ENCODE peak calls at places on chromosomes 3 and 15, in four cellular contexts. O, T, R and P are unnamed samples.

GRCh38 chr15:72200395-72201237 is 3.0 kb upstream of the GRAMD2A start:
- DNase-seq in O (no peak), R (no peak), T (no peak), P (no peak)

GRCh38 chr3:71050133-71050520 is 533.4 kb downstream of the FOXP1 start:
- DNase-seq in O (no peak), R (no peak), T (no peak), P (no peak)

GRCh38 chr3:175445741-175446140 is 586.6 kb downstream of the NAALADL2 start:
- DNase-seq in R (no peak), T (no peak), O (no peak), P (no peak)

GRCh38 chr3:143016321-143016972 is 15.1 kb downstream of the U2SURP start:
- DNase-seq in R (no peak), T (no peak), O (peak), P (no peak)

GRCh38 chr3:73783811-73784210 is 159.1 kb upstream of the PDZRN3 start:
- DNase-seq in R (no peak), O (no peak), T (no peak), P (no peak)

GRCh38 chr15:44029940-44030568 is 165.0 kb downstream of the FRMD5 start:
- DNase-seq in R (no peak), T (no peak), O (no peak), P (no peak)

GRCh38 chr3:190539526-190539925 is 25.6 kb downstream of the IL1RAP start:
- DNase-seq in R (no peak), T (no peak), O (no peak), P (no peak)

GRCh38 chr3:5264896-5265770 is 77.6 kb downstream of the EDEM1 start:
- DNase-seq in T (no peak), O (no peak), R (no peak), P (no peak)

GRCh38 chr15:56538901-56539545 is 74.1 kb upstream of the MNS1 start:
- DNase-seq in O (no peak), R (no peak), T (no peak), P (no peak)

GRCh38 chr15:47398594-47398993 is 318.7 kb upstream of the SEMA6D start:
- DNase-seq in T (no peak), R (no peak), O (no peak), P (no peak)

GRCh38 chr15:79863886-79864285 is 32.9 kb downstream of the MTHFS start:
- DNase-seq in R (no peak), O (no peak), T (no peak), P (no peak)

GRCh38 chr3:61646851-61647525 is 85.6 kb downstream of the PTPRG start:
- DNase-seq in R (no peak), O (no peak), T (no peak), P (no peak)

GRCh38 chr3:146218880-146219866 is 31.7 kb downstream of the PLSCR4 start:
- DNase-seq in O (peak), T (peak), R (no peak), P (peak)

GRCh38 chr3:29384640-29385039 is 103.8 kb downstream of the RBMS3 start:
- DNase-seq in R (no peak), T (no peak), O (peak), P (no peak)

GRCh38 chr15:68389041-68389930 is 42.7 kb downstream of the ITGA11 start:
- DNase-seq in O (peak), R (peak), T (no peak), P (no peak)

GRCh38 chr3:123284399-123285010 is 82.8 kb downstream of the SEC22A start:
- DNase-seq in O (no peak), T (no peak), R (peak), P (no peak)

GRCh38 chr15:31365655-31366127 is 39.1 kb downstream of the KLF13 start:
- DNase-seq in R (no peak), O (peak), T (peak), P (peak)

GRCh38 chr3:82002993-82003642 is 241.7 kb upstream of the GBE1 start:
- DNase-seq in O (no peak), R (no peak), T (no peak), P (no peak)

GRCh38 chr3:160951677-160952487 is 153.3 kb downstream of the B3GALNT1 start:
- DNase-seq in O (no peak), R (no peak), T (no peak), P (no peak)

GRCh38 chr3:179079537-179079936 is 7.9 kb upstream of the ZMAT3 start:
- DNase-seq in T (peak), R (no peak), O (no peak), P (no peak)

GRCh38 chr15:99326235-99326634 is 75.0 kb downstream of the LRRC28 start:
- DNase-seq in R (no peak), O (no peak), T (no peak), P (no peak)

GRCh38 chr3:89565098-89565497 is 457.7 kb downstream of the EPHA3 start:
- DNase-seq in T (no peak), O (no peak), R (no peak), P (no peak)

GRCh38 chr3:37386627-37387230 is 212.3 kb upstream of the LRRFIP2 start:
- DNase-seq in R (no peak), T (no peak), O (no peak), P (no peak)

GRCh38 chr15:40844543-40844981 is 714 bp downstream of the SPINT1 start:
- DNase-seq in T (no peak), R (no peak), O (peak), P (peak)

GRCh38 chr15:90711842-90712241 is 5.3 kb upstream of the BLM start:
- DNase-seq in T (no peak), O (no peak), R (no peak), P (no peak)

GRCh38 chr3:155233213-155233612 is 60.3 kb downstream of the STRIT1 start:
- DNase-seq in O (no peak), R (no peak), T (peak), P (peak)

GRCh38 chr3:14532691-14533456 is 7.3 kb downstream of the GRIP2 start:
- DNase-seq in R (no peak), O (peak), T (peak), P (peak)

GRCh38 chr15:73127302-73127936 is 75.2 kb downstream of the NEO1 start:
- DNase-seq in T (peak), R (no peak), O (peak), P (no peak)

GRCh38 chr3:120177907-120178306 is 83.7 kb upstream of the GSK3B start:
- DNase-seq in T (peak), O (peak), R (peak), P (no peak)

GRCh38 chr15:48427960-48428547 is 96.8 kb downstream of the DUT start:
- DNase-seq in R (no peak), O (no peak), T (no peak), P (no peak)

GRCh38 chr15:46714959-46715358 is 1002.3 kb upstream of the SEMA6D start:
- DNase-seq in T (no peak), O (no peak), R (no peak), P (no peak)

GRCh38 chr15:94174399-94174802 is 57.0 kb upstream of the MCTP2 start:
- DNase-seq in O (no peak), R (no peak), T (no peak), P (no peak)

GRCh38 chr3:15055019-15055557 is 10.0 kb downstream of the MRPS25 start:
- DNase-seq in T (peak), O (no peak), R (no peak), P (peak)

GRCh38 chr15:57560976-57561711 is 30.6 kb upstream of the MYZAP start:
- DNase-seq in T (peak), R (no peak), O (peak), P (peak)

GRCh38 chr15:68818671-68819450 is 1.8 kb downstream of the ANP32A start:
- DNase-seq in O (peak), T (peak), R (no peak), P (peak)

GRCh38 chr3:132539681-132540080 is 57.4 kb upstream of the ACKR4 start:
- DNase-seq in T (no peak), R (no peak), O (no peak), P (no peak)

GRCh38 chr3:64028754-64029153 is 5.5 kb upstream of the PSMD6 start:
- DNase-seq in T (no peak), O (no peak), R (no peak), P (no peak)

GRCh38 chr3:51711352-51712019 is 4.6 kb downstream of the GRM2 start:
- DNase-seq in T (no peak), R (no peak), O (no peak), P (no peak)

GRCh38 chr3:27317096-27317495 is 52.1 kb downstream of the NEK10 start:
- DNase-seq in O (no peak), R (no peak), T (no peak), P (peak)

DNA sequence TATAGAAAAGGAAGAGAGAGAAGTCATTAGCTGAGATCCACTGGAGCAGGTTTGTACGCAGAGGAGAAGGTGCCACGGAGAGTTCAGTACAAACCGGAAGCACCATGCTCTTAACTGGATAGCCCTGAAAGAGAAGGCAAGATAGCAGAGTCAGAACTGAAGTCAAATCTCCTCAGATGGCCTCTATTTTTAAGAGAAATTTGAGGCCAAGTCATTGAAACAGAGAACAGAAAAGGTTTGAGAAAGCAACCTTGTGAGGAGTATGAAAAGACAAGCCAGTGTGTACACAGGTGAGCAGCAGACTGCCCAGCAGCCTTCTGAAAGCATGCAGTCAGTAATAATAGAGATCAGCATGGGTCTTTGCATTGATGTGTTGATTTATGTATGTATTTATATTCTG is 66.1 kb upstream of the SPRED1 start:
- DNase-seq in O (no peak), T (no peak), R (no peak), P (no peak)
- TF ChIP-seq POLR2AphosphoS5 in O (no peak), T (no peak), R (no peak), P (no peak)

GRCh38 chr3:117887031-117887430 is 1147.6 kb downstream of the IGSF11 start:
- DNase-seq in T (no peak), O (no peak), R (no peak), P (no peak)

GRCh38 chr3:117893638-117894037 is 1141.0 kb downstream of the IGSF11 start:
- DNase-seq in T (no peak), O (no peak), R (no peak), P (no peak)

GRCh38 chr3:117892991-117893390 is 1141.7 kb downstream of the IGSF11 start:
- DNase-seq in T (no peak), R (no peak), O (no peak), P (no peak)

GRCh38 chr3:117887896-117888295 is 1146.8 kb downstream of the IGSF11 start:
- DNase-seq in R (no peak), O (no peak), T (no peak), P (no peak)

DNA sequence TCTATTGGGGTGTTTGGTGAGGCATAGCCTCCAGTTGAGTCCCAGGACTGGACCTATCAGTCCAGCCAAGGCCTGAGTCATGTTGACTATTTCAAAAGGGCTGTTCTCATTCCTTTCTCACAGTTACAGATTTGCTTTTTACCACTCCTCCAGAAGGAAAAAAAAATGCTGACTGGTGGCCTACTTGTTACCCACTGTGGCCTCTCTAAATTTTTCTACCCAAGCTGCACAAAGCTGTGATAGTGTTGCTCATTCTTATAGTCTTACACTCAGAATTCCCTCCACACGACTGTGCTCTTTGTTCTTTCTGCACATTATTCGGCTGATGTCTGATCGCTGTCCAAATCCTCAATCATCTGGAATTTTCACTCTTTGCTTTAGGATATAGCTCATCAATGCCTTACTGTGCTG is 1142.2 kb downstream of the IGSF11 start:
- DNase-seq in T (no peak), O (no peak), R (no peak), P (no peak)
- TF ChIP-seq POLR2AphosphoS5 in T (no peak), O (no peak), R (no peak), P (no peak)

DNA sequence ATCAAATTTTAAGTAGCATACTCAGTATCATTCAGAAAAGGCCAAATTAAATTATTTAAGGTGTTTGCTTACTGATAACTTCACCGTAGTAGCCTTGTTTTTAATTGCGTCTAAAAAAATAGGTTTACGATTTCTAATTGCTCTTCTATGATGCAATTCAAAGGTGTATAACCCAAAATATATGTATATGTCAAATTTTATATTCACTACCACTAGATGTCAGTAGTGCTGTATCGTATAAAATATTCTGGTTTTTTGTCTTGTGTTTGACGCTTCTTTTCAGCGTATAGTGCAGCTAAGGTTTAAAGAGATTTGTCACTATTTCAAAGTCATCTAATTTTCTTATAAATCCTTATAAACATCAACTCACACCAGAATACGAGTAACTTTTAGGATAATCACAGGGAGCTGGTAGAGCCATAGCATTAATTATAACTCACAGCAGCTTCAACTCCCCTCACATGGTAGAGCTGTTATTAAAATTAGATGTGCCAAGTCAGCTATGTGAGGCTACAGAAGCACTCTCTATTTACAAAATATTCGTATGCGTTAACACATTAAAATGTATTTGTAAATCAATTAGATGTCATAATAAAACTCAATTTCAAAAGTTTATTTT is 3.5 kb downstream of the PFN2 start:
- DNase-seq in O (peak), R (no peak), T (peak), P (no peak)
- TF ChIP-seq POLR2AphosphoS5 in O (no peak), R (no peak), T (no peak), P (no peak)

GRCh38 chr3:141410861-141411771 is 42.8 kb downstream of the ZBTB38 start:
- DNase-seq in R (no peak), O (no peak), T (no peak), P (peak)
- TF ChIP-seq POLR2AphosphoS5 in R (peak), O (no peak), T (no peak), P (no peak)

GRCh38 chr15:101171954-101172353 is 79.9 kb downstream of the CHSY1 start:
- DNase-seq in O (no peak), R (no peak), T (no peak), P (no peak)

GRCh38 chr15:101172421-101173097 is 79.3 kb downstream of the CHSY1 start:
- DNase-seq in T (no peak), O (no peak), R (no peak), P (no peak)

GRCh38 chr15:101168898-101169297 is 83.0 kb downstream of the CHSY1 start:
- DNase-seq in T (no peak), O (no peak), R (no peak), P (no peak)

GRCh38 chr15:101169457-101170071 is 82.3 kb downstream of the CHSY1 start:
- DNase-seq in O (no peak), T (no peak), R (no peak), P (no peak)

GRCh38 chr15:101170568-101171350 is 81.1 kb downstream of the CHSY1 start:
- DNase-seq in T (no peak), O (no peak), R (no peak), P (no peak)
- TF ChIP-seq POLR2AphosphoS5 in T (no peak), O (no peak), R (peak), P (no peak)

GRCh38 chr3:44179251-44179650 is 62.4 kb upstream of the TOPAZ1 start:
- DNase-seq in R (no peak), T (no peak), O (no peak), P (no peak)

GRCh38 chr3:44173263-44173662 is 68.4 kb upstream of the TOPAZ1 start:
- DNase-seq in O (no peak), R (no peak), T (no peak), P (no peak)

GRCh38 chr3:44171891-44172290 is 69.8 kb upstream of the TOPAZ1 start:
- DNase-seq in O (no peak), T (no peak), R (no peak), P (no peak)

GRCh38 chr3:44175070-44175469 is 66.6 kb upstream of the TOPAZ1 start:
- DNase-seq in O (no peak), T (no peak), R (no peak), P (no peak)
- TF ChIP-seq POLR2AphosphoS5 in O (no peak), T (no peak), R (no peak), P (no peak)

GRCh38 chr3:58135712-58136543 is 74.8 kb downstream of the DNASE1L3 start:
- DNase-seq in T (no peak), O (peak), R (no peak), P (no peak)
- TF ChIP-seq POLR2AphosphoS5 in T (no peak), O (no peak), R (no peak), P (no peak)